ENCODE peak calls at places on chromosome 21, in four cellular contexts. V is esophagus squamous epithelium; U is CD8-positive, alpha-beta T cell; T is heart left ventricle. B is an unnamed sample.

GRCh38 chr21:17406202-17406601 is 106.6 kb upstream of the CXADR start:
- DNase-seq in V (no peak), T (no peak), U (no peak), B (no peak)

GRCh38 chr21:43929217-43929971 is 64.4 kb downstream of the AGPAT3 start:
- DNase-seq in U (no peak), T (peak; percentile 93), V (no peak), B (no peak)

GRCh38 chr21:27372381-27372780 is 405.5 kb upstream of the ADAMTS5 start:
- DNase-seq in U (no peak), V (no peak), T (no peak), B (no peak)

GRCh38 chr21:39705849-39706248 is 39.1 kb upstream of the IGSF5 start:
- DNase-seq in T (no peak), V (no peak), U (no peak), B (no peak)

GRCh38 chr21:34910396-34910795 is 138.7 kb downstream of the RUNX1 start:
- DNase-seq in V (no peak), U (no peak), T (no peak), B (no peak)

GRCh38 chr21:34771512-34772028 is 102.8 kb downstream of the CLIC6 start:
- DNase-seq in T (no peak), U (no peak), V (no peak), B (no peak)

GRCh38 chr21:43740497-43741156 is 21.7 kb downstream of the PDXK start:
- DNase-seq in U (no peak), V (no peak), T (no peak), B (no peak)

GRCh38 chr21:34930971-34931370 is 118.1 kb downstream of the RUNX1 start:
- DNase-seq in U (no peak), T (no peak), V (no peak), B (no peak)

GRCh38 chr21:46116846-46117585 is 19.1 kb downstream of the COL6A2 start:
- DNase-seq in U (no peak), T (peak; percentile 24), V (no peak), B (no peak)

GRCh38 chr21:46340998-46341397 is 17.0 kb downstream of the PCNT start:
- DNase-seq in T (no peak), V (no peak), U (no peak), B (no peak)

GRCh38 chr21:27104749-27105439 is 138.0 kb upstream of the ADAMTS5 start:
- DNase-seq in U (no peak), V (no peak), T (no peak), B (no peak)

GRCh38 chr21:45140346-45140940 is 66.1 kb downstream of the ADARB1 start:
- DNase-seq in U (peak; percentile 32), V (no peak), T (peak; percentile 76), B (peak; percentile 62)

GRCh38 chr21:29168874-29169273 is 38.4 kb downstream of the MAP3K7CL start:
- DNase-seq in T (no peak), V (no peak), U (no peak), B (no peak)

GRCh38 chr21:45309069-45309521 is 21.4 kb upstream of the POFUT2 start:
- DNase-seq in V (no peak), T (peak; percentile 72), U (no peak), B (peak; percentile 19)

GRCh38 chr21:26842976-26843911 is 2.0 kb downstream of the ADAMTS1 start:
- DNase-seq in U (no peak), T (peak; percentile 94), V (no peak), B (peak; percentile 25)

GRCh38 chr21:16310191-16310590 is 580.4 kb downstream of the USP25 start:
- DNase-seq in U (no peak), T (no peak), V (no peak), B (no peak)
- H3K9me3 ChIP-seq in U (no peaks in the 10 kb centered on the region), T (no peaks in the 10 kb centered on the region), V (no peaks in the 10 kb centered on the region), B (no peaks in the 10 kb centered on the region)

GRCh38 chr21:41290106-41290799 is 26.3 kb upstream of the FAM3B start:
- DNase-seq in U (no peak), T (no peak), V (no peak), B (no peak)

GRCh38 chr21:41294548-41295231 is 21.9 kb upstream of the FAM3B start:
- DNase-seq in V (no peak), U (no peak), T (no peak), B (no peak)

GRCh38 chr21:41295721-41296254 is 20.8 kb upstream of the FAM3B start:
- DNase-seq in V (no peak), T (no peak), U (no peak), B (no peak)
- H3K9me3 ChIP-seq in V (no peaks in the 10 kb centered on the region), T (no peaks in the 10 kb centered on the region), U (no peaks in the 10 kb centered on the region), B (no peaks in the 10 kb centered on the region)

GRCh38 chr21:37527103-37527502 is 160.5 kb downstream of the DYRK1A start:
- DNase-seq in T (no peak), U (no peak), V (no peak), B (no peak)
- H3K9me3 ChIP-seq in T (no peaks in the 10 kb centered on the region), U (no peaks in the 10 kb centered on the region), V (no peaks in the 10 kb centered on the region), B (no peaks in the 10 kb centered on the region)

GRCh38 chr21:31396399-31396798 is 52.3 kb upstream of the TIAM1 start:
- DNase-seq in V (no peak), T (no peak), U (no peak), B (no peak)

GRCh38 chr21:31398574-31398973 is 54.5 kb upstream of the TIAM1 start:
- DNase-seq in V (no peak), U (no peak), T (no peak), B (no peak)

GRCh38 chr21:31397515-31397926 is 53.5 kb upstream of the TIAM1 start:
- DNase-seq in V (no peak), T (no peak), U (no peak), B (no peak)

GRCh38 chr21:31395268-31395667 is 51.2 kb upstream of the TIAM1 start:
- DNase-seq in T (no peak), U (no peak), V (no peak), B (no peak)

DNA sequence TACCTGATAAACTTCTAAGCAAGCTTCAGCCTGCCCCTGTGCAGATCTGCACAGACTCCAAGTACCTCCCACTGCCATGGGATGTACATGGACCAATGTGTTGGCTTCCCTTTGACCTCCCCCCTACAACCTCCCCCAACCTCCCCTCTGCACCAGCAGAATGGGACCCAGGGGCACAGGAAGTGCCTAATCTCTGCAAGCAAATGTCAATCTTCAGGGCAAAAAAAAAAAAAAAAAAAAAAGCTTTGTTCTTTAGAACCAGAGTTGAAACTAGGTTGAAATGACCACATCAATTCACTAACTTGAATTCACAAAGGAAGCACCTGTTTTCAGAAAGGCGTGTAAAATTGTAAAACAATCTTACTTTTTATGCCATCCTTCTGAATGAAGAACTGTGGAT is 53.9 kb upstream of the TIAM1 start:
- DNase-seq in T (no peak), V (no peak), U (no peak), B (peak; percentile 45)
- H3K9me3 ChIP-seq in T (no peaks in the 10 kb centered on the region), V (no peaks in the 10 kb centered on the region), U (no peaks in the 10 kb centered on the region), B (no peaks in the 10 kb centered on the region)

DNA sequence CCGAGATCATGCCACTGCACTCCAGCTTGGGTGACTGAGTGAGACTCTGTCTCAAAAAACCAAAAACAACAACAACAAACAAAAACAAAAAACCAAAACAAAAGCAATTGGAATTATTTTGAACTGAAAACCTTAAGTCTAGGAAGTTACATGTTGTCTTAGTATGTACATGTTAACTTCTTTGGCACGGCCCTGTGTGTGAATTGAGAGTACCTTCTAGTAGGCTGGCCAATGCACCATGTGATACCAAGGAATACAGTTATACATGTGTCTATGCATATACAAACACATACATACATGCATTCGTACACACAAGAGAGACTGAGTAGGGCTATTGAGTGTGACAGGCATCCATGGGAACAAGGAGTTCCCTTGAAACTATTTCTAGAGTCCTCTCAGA is 18.6 kb downstream of the TPTE start:
- DNase-seq in V (no peak), U (no peak), T (no peak), B (no peak)
- H3K9me3 ChIP-seq in V (peaks cover 41% of the 10 kb centered on the region), U (no peaks in the 10 kb centered on the region), T (no peaks in the 10 kb centered on the region), B (peaks cover 14% of the 10 kb centered on the region)

DNA sequence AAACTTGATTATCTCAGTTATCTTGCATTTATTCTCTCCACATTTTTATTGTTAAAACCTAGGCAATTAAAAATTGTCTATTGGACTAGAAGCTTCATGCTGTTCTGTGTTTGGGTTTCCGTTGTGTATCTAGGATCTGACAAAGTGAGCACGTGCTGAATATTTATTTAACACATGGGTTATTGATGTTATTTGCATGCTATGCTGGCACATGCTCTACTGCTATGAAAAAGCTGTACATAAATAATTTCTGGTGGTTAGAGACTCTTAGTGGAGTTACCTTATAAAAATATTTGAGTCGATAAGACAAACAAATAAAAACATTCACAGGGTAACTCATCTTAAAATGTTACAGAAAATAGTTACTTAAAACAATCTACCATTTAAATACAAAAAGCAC is 1769.7 kb downstream of the MRPL39 start:
- DNase-seq in U (no peak), T (no peak), V (no peak), B (no peak)
- H3K9me3 ChIP-seq in U (peaks cover 3% of the 10 kb centered on the region), T (no peaks in the 10 kb centered on the region), V (no peaks in the 10 kb centered on the region), B (no peaks in the 10 kb centered on the region)

DNA sequence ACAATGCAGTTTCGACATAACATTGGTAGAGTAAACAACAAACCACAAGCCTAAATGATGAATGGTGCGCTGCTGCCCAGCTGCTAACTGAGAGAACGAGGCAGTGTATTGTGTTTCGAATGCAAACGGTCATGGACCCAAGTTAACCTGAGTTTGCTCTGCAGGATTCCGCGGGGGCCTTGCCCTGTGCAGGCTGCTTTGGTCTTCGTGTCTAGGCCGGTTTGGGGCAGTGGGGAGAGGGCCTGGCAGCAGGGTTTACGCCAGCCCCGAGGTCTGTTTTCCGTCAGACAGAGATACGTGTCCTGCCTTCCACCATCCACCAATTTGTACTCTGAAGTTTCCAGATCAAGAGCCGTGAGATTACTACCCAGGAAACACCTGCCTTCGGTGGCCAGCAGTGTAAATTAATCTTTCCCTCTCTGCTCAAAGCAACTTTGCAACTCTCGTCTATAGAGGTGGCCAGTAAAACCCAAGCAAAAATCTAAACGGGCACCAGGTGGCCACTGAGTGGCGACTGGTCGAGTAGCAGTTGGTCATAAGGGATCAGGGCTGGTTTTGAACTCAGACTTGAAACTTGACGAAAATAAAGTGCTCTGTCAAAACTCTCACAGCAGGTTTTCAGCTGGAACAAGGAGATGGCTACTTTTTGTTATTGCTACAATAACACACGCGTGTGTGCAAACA is 6.3 kb upstream of the PRDM15 start:
- DNase-seq in T (no peak), U (no peak), V (no peak), B (no peak)
- H3K9me3 ChIP-seq in T (no peaks in the 10 kb centered on the region), U (no peaks in the 10 kb centered on the region), V (no peaks in the 10 kb centered on the region), B (no peaks in the 10 kb centered on the region)

GRCh38 chr21:37398697-37399096 is 32.1 kb downstream of the DYRK1A start:
- DNase-seq in U (no peak), T (no peak), V (no peak), B (peak; percentile 50)
- H3K9me3 ChIP-seq in U (peaks cover 5% of the 10 kb centered on the region), T (peaks cover 4% of the 10 kb centered on the region), V (peaks cover 14% of the 10 kb centered on the region), B (no peaks in the 10 kb centered on the region)

GRCh38 chr21:33237446-33237845 is 7.7 kb downstream of the IFNAR2 start:
- DNase-seq in T (no peak), V (no peak), U (no peak), B (no peak)

GRCh38 chr21:33236799-33237198 is 7.1 kb downstream of the IFNAR2 start:
- DNase-seq in V (no peak), T (no peak), U (no peak), B (no peak)

GRCh38 chr21:33240404-33240803 is 10.7 kb downstream of the IFNAR2 start:
- DNase-seq in U (no peak), V (no peak), T (no peak), B (no peak)

GRCh38 chr21:33238146-33238545 is 8.4 kb downstream of the IFNAR2 start:
- DNase-seq in T (no peak), V (no peak), U (no peak), B (no peak)

GRCh38 chr21:33238565-33239255 is 9.0 kb downstream of the IFNAR2 start:
- DNase-seq in T (no peak), U (no peak), V (no peak), B (no peak)
- H3K9me3 ChIP-seq in T (no peaks in the 10 kb centered on the region), U (no peaks in the 10 kb centered on the region), V (no peaks in the 10 kb centered on the region), B (no peaks in the 10 kb centered on the region)

GRCh38 chr21:42611852-42612251 is 41.6 kb upstream of the PDE9A start:
- DNase-seq in V (no peak), T (no peak), U (no peak), B (no peak)
- H3K9me3 ChIP-seq in V (peaks cover 10% of the 10 kb centered on the region), T (no peaks in the 10 kb centered on the region), U (no peaks in the 10 kb centered on the region), B (no peaks in the 10 kb centered on the region)